ENCODE peak calls at places on chromosomes 5 and 9, in four cellular contexts. One of them, this sample, is unnamed.

GRCh38 chr5:176629853-176630680 is at the start of the genes EIF4E1B and SNCB:
- DNase-seq in NCI-H226: no peak
- DNase-seq in non-pigmented ciliary epithelial cell: no peak
- DNase-seq in naive thymus-derived CD8-positive, alpha-beta T cell: peak
- DNase-seq in this sample: peak

GRCh38 chr5:139414601-139415121 is 10.8 kb upstream of the SPATA24 start:
- DNase-seq in non-pigmented ciliary epithelial cell: no peak
- DNase-seq in naive thymus-derived CD8-positive, alpha-beta T cell: no peak
- DNase-seq in NCI-H226: no peak
- DNase-seq in this sample: no peak

GRCh38 chr9:38437193-38437823 is 13.1 kb upstream of the IGFBPL1 start:
- DNase-seq in NCI-H226: no peak
- DNase-seq in naive thymus-derived CD8-positive, alpha-beta T cell: no peak
- DNase-seq in non-pigmented ciliary epithelial cell: peak
- DNase-seq in this sample: no peak

GRCh38 chr5:120388016-120388781 is 75.9 kb upstream of the PRR16 start:
- DNase-seq in NCI-H226: peak
- DNase-seq in non-pigmented ciliary epithelial cell: peak
- DNase-seq in naive thymus-derived CD8-positive, alpha-beta T cell: no peak
- DNase-seq in this sample: no peak

GRCh38 chr5:128403350-128403749 is 134.7 kb downstream of the FBN2 start:
- DNase-seq in naive thymus-derived CD8-positive, alpha-beta T cell: no peak
- DNase-seq in non-pigmented ciliary epithelial cell: no peak
- DNase-seq in NCI-H226: no peak
- DNase-seq in this sample: no peak

GRCh38 chr5:54895816-54896341 is 89.5 kb downstream of the ESM1 start:
- DNase-seq in naive thymus-derived CD8-positive, alpha-beta T cell: no peak
- DNase-seq in NCI-H226: peak
- DNase-seq in non-pigmented ciliary epithelial cell: no peak
- DNase-seq in this sample: no peak

GRCh38 chr5:57302164-57302563 is 128.3 kb downstream of the GPBP1 start:
- DNase-seq in non-pigmented ciliary epithelial cell: no peak
- DNase-seq in NCI-H226: peak
- DNase-seq in naive thymus-derived CD8-positive, alpha-beta T cell: peak
- DNase-seq in this sample: no peak

GRCh38 chr9:128929560-128929959 is 8.8 kb downstream of the PHYHD1 start:
- DNase-seq in NCI-H226: no peak
- DNase-seq in naive thymus-derived CD8-positive, alpha-beta T cell: no peak
- DNase-seq in non-pigmented ciliary epithelial cell: no peak
- DNase-seq in this sample: no peak

GRCh38 chr9:91580136-91580535 is 156.5 kb upstream of the NFIL3 start:
- DNase-seq in NCI-H226: peak
- DNase-seq in non-pigmented ciliary epithelial cell: peak
- DNase-seq in naive thymus-derived CD8-positive, alpha-beta T cell: no peak
- DNase-seq in this sample: no peak

GRCh38 chr5:143550985-143551630 is 147.6 kb upstream of the NR3C1 start:
- DNase-seq in naive thymus-derived CD8-positive, alpha-beta T cell: no peak
- DNase-seq in NCI-H226: no peak
- DNase-seq in non-pigmented ciliary epithelial cell: no peak
- DNase-seq in this sample: no peak

GRCh38 chr9:68836788-68837187 is 131.7 kb downstream of the PIP5K1B start:
- DNase-seq in NCI-H226: no peak
- DNase-seq in naive thymus-derived CD8-positive, alpha-beta T cell: no peak
- DNase-seq in non-pigmented ciliary epithelial cell: no peak
- DNase-seq in this sample: no peak

GRCh38 chr5:73188764-73189521 is 15.9 kb downstream of the TMEM174 start:
- DNase-seq in naive thymus-derived CD8-positive, alpha-beta T cell: no peak
- DNase-seq in NCI-H226: no peak
- DNase-seq in non-pigmented ciliary epithelial cell: no peak
- DNase-seq in this sample: no peak

GRCh38 chr5:1762878-1763547 is 36.6 kb downstream of the MRPL36 start:
- DNase-seq in non-pigmented ciliary epithelial cell: no peak
- DNase-seq in naive thymus-derived CD8-positive, alpha-beta T cell: no peak
- DNase-seq in NCI-H226: no peak
- DNase-seq in this sample: no peak